ENCODE peak calls at places on chromosomes 11 and 22, in eight cellular contexts. V is effector memory CD4-positive, alpha-beta T cell; A is aorta; K is PC-9; S is transverse colon; I is osteoblast; Y is Jurkat, Clone E6-1; E is fibroblast of mammary gland. J is an unnamed sample.

GRCh38 chr11:31690041-31690440 is 121.1 kb downstream of the PAX6 start:
- DNase-seq in K (no peak), Y (no peak), I (peak; percentile 1), S (no peak), A (no peak), V (no peak), E (peak; percentile 66), J (no peak)

GRCh38 chr11:13942908-13943505 is 19.5 kb upstream of the SPON1 start:
- DNase-seq in A (no peak), E (peak; percentile 64), K (peak; percentile 72), S (no peak), Y (no peak), I (no peak), V (no peak), J (no peak)

GRCh38 chr11:94845622-94846021 is 77.5 kb downstream of the AMOTL1 start:
- DNase-seq in A (no peak), Y (no peak), E (peak; percentile 11), V (no peak), K (no peak), I (no peak), S (no peak), J (no peak)

GRCh38 chr11:59222464-59223065 is 9.8 kb upstream of the MPEG1 start:
- DNase-seq in A (no peak), K (no peak), E (no peak), S (no peak), V (no peak), Y (no peak), I (no peak), J (no peak)

GRCh38 chr11:69642549-69642912 is 1.6 kb downstream of the CCND1 start:
- DNase-seq in E (no peak), Y (no peak), A (no peak), I (peak; percentile 83), V (peak; percentile 11), S (peak; percentile 59), K (no peak), J (no peak)

GRCh38 chr22:32926600-32926999 is 125.1 kb downstream of the TIMP3 start:
- DNase-seq in A (no peak), S (no peak), V (no peak), I (no peak), K (peak; percentile 48), E (peak; percentile 43), Y (peak; percentile 28), J (no peak)

GRCh38 chr22:39658367-39658766 is 87.8 kb downstream of the CACNA1I start:
- DNase-seq in S (peak; percentile 13), K (peak; percentile 50), V (peak; percentile 25), E (no peak), Y (peak; percentile 29), I (no peak), A (no peak), J (no peak)

GRCh38 chr11:65637794-65638317 is at the start of gene SIPA1:
- DNase-seq in E (peak; percentile 90), K (peak; percentile 86), Y (no peak), V (peak; percentile 65), A (peak; percentile 87), S (peak; percentile 80), I (peak; percentile 99), J (peak; percentile 83)

GRCh38 chr11:45348729-45349128 is 62.6 kb upstream of the SYT13 start:
- DNase-seq in V (no peak), I (no peak), E (no peak), Y (no peak), S (no peak), A (no peak), K (peak; percentile 13), J (no peak)

GRCh38 chr22:22855617-22856308 is 31.9 kb upstream of the IGLL5 start:
- DNase-seq in A (no peak), K (no peak), I (no peak), E (peak; percentile 10), V (no peak), Y (peak; percentile 19), S (peak; percentile 48), J (no peak)

DNA sequence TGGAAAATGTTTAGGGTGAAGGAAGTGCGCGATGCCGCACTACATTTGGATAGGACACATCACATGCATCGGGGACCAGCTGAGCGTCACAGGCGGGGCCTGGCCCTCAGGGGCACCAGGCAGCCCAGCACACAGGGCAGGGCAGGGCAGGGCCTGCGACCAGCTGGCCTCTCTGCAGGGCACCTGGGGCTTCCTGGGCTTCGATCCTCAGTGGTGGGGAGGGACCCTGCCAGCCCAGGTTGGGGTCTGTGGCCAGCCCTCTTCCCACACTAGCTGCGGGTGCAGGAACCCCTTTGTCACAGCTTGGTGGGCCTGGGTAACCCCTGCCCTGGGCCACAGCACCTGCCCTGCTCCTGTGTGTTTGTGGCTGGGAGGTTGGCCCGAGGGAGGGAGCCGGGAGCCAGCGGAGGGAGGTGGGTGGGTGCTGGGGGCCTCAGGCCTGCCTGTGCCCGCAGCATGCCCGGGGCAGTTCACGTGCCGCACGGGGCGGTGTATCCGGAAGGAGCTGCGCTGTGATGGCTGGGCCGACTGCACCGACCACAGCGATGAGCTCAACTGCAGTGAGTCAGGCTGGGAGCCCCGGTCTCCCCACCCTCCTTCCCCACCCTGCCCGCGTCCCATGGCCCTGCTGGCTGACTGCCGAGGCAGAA is 37.9 kb downstream of the ST14 start:
- DNase-seq in E (peak; percentile 52), K (no peak), Y (no peak), I (peak; percentile 88), S (no peak), A (no peak), V (no peak), J (no peak)
- H3K4me3 ChIP-seq in E (no peak overlapping the region), K (no peak overlapping the region), Y (no peak overlapping the region), I (no peak overlapping the region), S (no peak overlapping the region), A (no peak overlapping the region), V (no peak overlapping the region), J (no peak overlapping the region)

DNA sequence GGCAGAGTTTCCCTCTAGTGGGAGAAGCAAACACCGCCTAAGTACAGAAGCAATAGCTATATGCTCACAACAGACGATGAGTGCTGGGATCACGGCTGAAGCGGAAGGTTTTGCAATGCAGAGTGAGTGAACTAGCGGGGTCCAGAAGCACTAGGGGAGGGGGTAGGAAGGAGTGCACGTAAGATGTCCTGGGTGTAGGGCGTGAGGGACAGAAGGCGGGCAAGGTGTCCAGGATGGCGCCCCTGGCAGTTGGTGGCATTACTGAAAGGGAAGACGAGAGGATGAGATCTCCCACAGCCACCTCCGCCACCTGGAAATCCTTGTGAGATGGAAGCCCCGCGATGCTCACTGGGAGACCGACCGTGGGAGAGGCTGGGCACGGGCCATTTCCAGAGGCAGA is 81.0 kb downstream of the ETS1 start:
- DNase-seq in I (no peak), Y (no peak), E (peak; percentile 27), V (no peak), A (no peak), S (no peak), K (no peak), J (no peak)
- H3K4me3 ChIP-seq in I (peak overlapping the region; percentile 20), Y (no peak overlapping the region), E (no peak overlapping the region), V (peak overlapping the region; percentile 90), A (no peak overlapping the region), S (no peak overlapping the region), K (no peak overlapping the region), J (no peak overlapping the region)

GRCh38 chr11:33970984-33971466 is 79.1 kb upstream of the LMO2 start:
- DNase-seq in K (no peak), I (peak; percentile 90), Y (peak; percentile 31), V (no peak), E (peak; percentile 64), A (peak; percentile 65), S (peak; percentile 32), J (peak; percentile 18)

GRCh38 chr11:33977676-33978075 is 73.9 kb upstream of the CAPRIN1 start:
- DNase-seq in I (no peak), E (no peak), Y (no peak), K (peak; percentile 68), V (no peak), S (no peak), A (no peak), J (no peak)

GRCh38 chr11:33980896-33981295 is 70.6 kb upstream of the CAPRIN1 start:
- DNase-seq in K (peak; percentile 15), E (no peak), V (no peak), A (no peak), S (no peak), I (no peak), Y (no peak), J (no peak)

GRCh38 chr11:33978376-33978775 is 73.2 kb upstream of the CAPRIN1 start:
- DNase-seq in Y (no peak), I (no peak), S (no peak), K (peak; percentile 29), A (no peak), E (no peak), V (no peak), J (no peak)

GRCh38 chr11:33976351-33977199 is 75.0 kb upstream of the CAPRIN1 start:
- DNase-seq in Y (no peak), V (no peak), K (peak; percentile 71), A (no peak), I (no peak), S (no peak), E (peak; percentile 11), J (no peak)
- H3K4me3 ChIP-seq in Y (no peak overlapping the region), V (no peak overlapping the region), K (no peak overlapping the region), A (no peak overlapping the region), I (no peak overlapping the region), S (no peak overlapping the region), E (no peak overlapping the region), J (no peak overlapping the region)

GRCh38 chr22:42515896-42516295 is 3.7 kb downstream of the RRP7A start:
- DNase-seq in S (no peak), E (no peak), I (no peak), A (no peak), V (no peak), Y (no peak), K (no peak), J (no peak)

GRCh38 chr22:42522546-42522945 is 3.0 kb upstream of the RRP7A start:
- DNase-seq in E (no peak), K (no peak), V (no peak), S (no peak), A (no peak), Y (no peak), I (no peak), J (no peak)

GRCh38 chr22:42519544-42520237 is at the start of gene RRP7A:
- DNase-seq in A (peak; percentile 86), V (peak; percentile 72), Y (peak; percentile 58), I (peak; percentile 97), S (peak; percentile 86), K (peak; percentile 55), E (peak; percentile 62), J (peak; percentile 84)

GRCh38 chr22:42520663-42521546 is 1.3 kb upstream of the RRP7A start:
- DNase-seq in S (no peak), I (peak; percentile 72), Y (no peak), V (no peak), A (no peak), K (no peak), E (peak; percentile 22), J (no peak)
- H3K4me3 ChIP-seq in S (no peak overlapping the region), I (no peak overlapping the region), Y (no peak overlapping the region), V (no peak overlapping the region), A (no peak overlapping the region), K (no peak overlapping the region), E (no peak overlapping the region), J (no peak overlapping the region)